ENCODE peak calls at places on chromosomes 4 and X, in six cellular contexts. One of them, this sample, is unnamed.

GRCh38 chr4:3792813-3793212 is 26.6 kb downstream of the ADRA2C start:
- DNase-seq in AG08396: no peak
- DNase-seq in EH: no peak
- DNase-seq in germinal center: no peak
- DNase-seq in AG04449: no peak
- DNase-seq in spleen: no peak
- DNase-seq in this sample: no peak

GRCh38 chr4:151389316-151389715 is 19.7 kb upstream of the FHIP1A start:
- DNase-seq in AG04449: no peak
- DNase-seq in AG08396: peak
- DNase-seq in spleen: no peak
- DNase-seq in germinal center: no peak
- DNase-seq in EH: peak
- DNase-seq in this sample: no peak

GRCh38 chr4:29467044-29467717 is 1253.0 kb upstream of the PCDH7 start:
- DNase-seq in germinal center: no peak
- DNase-seq in AG04449: no peak
- DNase-seq in EH: peak
- DNase-seq in AG08396: no peak
- DNase-seq in spleen: no peak
- DNase-seq in this sample: no peak

GRCh38 chr4:20331642-20332041 is 79.9 kb downstream of the SLIT2 start:
- DNase-seq in germinal center: no peak
- DNase-seq in EH: no peak
- DNase-seq in spleen: no peak
- DNase-seq in AG04449: no peak
- DNase-seq in AG08396: no peak
- DNase-seq in this sample: no peak

GRCh38 chrX:48573690-48574269 is 504 bp upstream of the RBM3 start:
- DNase-seq in EH: no peak
- DNase-seq in spleen: peak
- DNase-seq in AG08396: no peak
- DNase-seq in AG04449: no peak
- DNase-seq in germinal center: no peak
- DNase-seq in this sample: no peak

GRCh38 chr4:170773709-170774273 is 684.0 kb upstream of the AADAT start:
- DNase-seq in AG08396: no peak
- DNase-seq in EH: no peak
- DNase-seq in spleen: no peak
- DNase-seq in germinal center: no peak
- DNase-seq in AG04449: no peak
- DNase-seq in this sample: no peak

GRCh38 chr4:145920205-145920604 is 18.4 kb downstream of the ZNF827 start:
- DNase-seq in germinal center: no peak
- DNase-seq in spleen: no peak
- DNase-seq in AG08396: peak
- DNase-seq in EH: peak
- DNase-seq in AG04449: peak
- DNase-seq in this sample: peak

GRCh38 chr4:157282019-157282418 is 61.5 kb downstream of the GRIA2 start:
- DNase-seq in germinal center: no peak
- DNase-seq in EH: no peak
- DNase-seq in AG08396: no peak
- DNase-seq in AG04449: no peak
- DNase-seq in spleen: no peak
- DNase-seq in this sample: no peak

GRCh38 chrX:17697191-17697590 is 40.1 kb upstream of the SCML1 start:
- DNase-seq in AG08396: no peak
- DNase-seq in EH: peak
- DNase-seq in AG04449: no peak
- DNase-seq in germinal center: no peak
- DNase-seq in spleen: no peak
- DNase-seq in this sample: no peak

GRCh38 chr4:121898150-121898549 is 27.9 kb upstream of the BBS7 start:
- DNase-seq in spleen: peak
- DNase-seq in AG08396: no peak
- DNase-seq in germinal center: no peak
- DNase-seq in AG04449: no peak
- DNase-seq in EH: no peak
- DNase-seq in this sample: no peak

GRCh38 chrX:1147641-1148515 is 64.6 kb downstream of the CRLF2 start:
- DNase-seq in AG08396: no peak
- DNase-seq in AG04449: no peak
- DNase-seq in EH: no peak
- DNase-seq in spleen: peak
- DNase-seq in germinal center: no peak
- DNase-seq in this sample: no peak

GRCh38 chr4:57191523-57192034 is 81.4 kb upstream of the IGFBP7 start:
- DNase-seq in AG04449: no peak
- DNase-seq in spleen: no peak
- DNase-seq in germinal center: no peak
- DNase-seq in EH: peak
- DNase-seq in AG08396: no peak
- DNase-seq in this sample: no peak

GRCh38 chr4:123659759-123660158 is 263.2 kb downstream of the SPRY1 start:
- DNase-seq in EH: peak
- DNase-seq in AG08396: no peak
- DNase-seq in germinal center: no peak
- DNase-seq in spleen: no peak
- DNase-seq in AG04449: no peak
- DNase-seq in this sample: no peak

GRCh38 chr4:172202480-172203076 is 389.4 kb downstream of the GALNTL6 start:
- DNase-seq in germinal center: peak
- DNase-seq in spleen: no peak
- DNase-seq in AG08396: peak
- DNase-seq in EH: peak
- DNase-seq in AG04449: no peak
- DNase-seq in this sample: peak